ENCODE peak calls at places on chromosomes 6 and 20, in five cellular contexts. I is neural crest cell, B is G401, J is Right ventricle myocardium superior, L is Caki2. A is an unnamed sample.

GRCh38 chr20:41716436-41716835 is 98.3 kb upstream of the CHD6 start:
- DNase-seq in I (no peak), B (no peak), J (no peak), L (no peak), A (no peak)

GRCh38 chr20:34017610-34018009 is 23.9 kb downstream of the RALY start:
- DNase-seq in I (no peak), B (no peak), J (no peak), L (no peak), A (no peak)

GRCh38 chr6:18154507-18155272 is at the start of gene TPMT:
- DNase-seq in I (peak; percentile 96), B (peak; percentile 98), J (no peak), L (no peak), A (no peak)

GRCh38 chr20:21303061-21303871 is at the start of gene XRN2:
- DNase-seq in I (peak; percentile 94), B (peak; percentile 93), J (peak; percentile 98), L (peak; percentile 93), A (peak; percentile 96)

GRCh38 chr6:298233-299049 is 6.2 kb downstream of the DUSP22 start:
- DNase-seq in I (no peak), B (no peak), J (no peak), L (no peak), A (no peak)

GRCh38 chr6:169866668-169867521 is 115.5 kb downstream of the ERMARD start:
- DNase-seq in I (no peak), B (no peak), J (peak; percentile 8), L (no peak), A (no peak)

GRCh38 chr6:44054635-44055559 is 72.4 kb downstream of the MRPL14 start:
- DNase-seq in I (no peak), B (no peak), J (peak; percentile 22), L (no peak), A (no peak)

GRCh38 chr6:28940859-28941680 is 17.3 kb upstream of the TRIM27 start:
- DNase-seq in I (peak; percentile 66), B (peak; percentile 91), J (peak; percentile 62), L (peak; percentile 93), A (peak; percentile 50)

GRCh38 chr20:47272893-47273590 is 83.5 kb downstream of the ZMYND8 start:
- DNase-seq in I (peak; percentile 54), B (peak; percentile 84), J (no peak), L (peak; percentile 67), A (no peak)

GRCh38 chr20:34302312-34302722 is 838 bp downstream of the AHCY start:
- DNase-seq in I (no peak), B (no peak), J (no peak), L (no peak), A (no peak)

GRCh38 chr6:40719671-40720374 is 132.7 kb upstream of the LRFN2 start:
- DNase-seq in I (no peak), B (no peak), J (no peak), L (no peak), A (no peak)

GRCh38 chr6:27892596-27893058 is 19.6 kb downstream of the OR2B2 start:
- DNase-seq in I (no peak), B (no peak), J (no peak), L (no peak), A (no peak)

GRCh38 chr6:149863596-149863845 is 638 bp downstream of the LRP11 start:
- DNase-seq in I (no peak), B (no peak), J (no peak), L (no peak), A (no peak)

GRCh38 chr6:53735896-53736295 is 58.9 kb upstream of the LRRC1 start:
- DNase-seq in I (no peak), B (no peak), J (no peak), L (no peak), A (no peak)

GRCh38 chr6:25389501-25389900 is 110.3 kb downstream of the CARMIL1 start:
- DNase-seq in I (no peak), B (peak; percentile 22), J (no peak), L (peak; percentile 46), A (no peak)

GRCh38 chr6:123904228-123904627 is 100.6 kb downstream of the NKAIN2 start:
- DNase-seq in I (no peak), B (no peak), J (no peak), L (no peak), A (no peak)

GRCh38 chr6:107607109-107607508 is 117.2 kb downstream of the SOBP start:
- DNase-seq in I (no peak), B (peak; percentile 61), J (peak; percentile 71), L (no peak), A (peak; percentile 59)

A was measured in left ventricle myocardium inferior.